ENCODE peak calls at places on chromosomes 7 and 10, in seven cellular contexts. Q, C, L, F, A, K and M are unnamed samples.

GRCh38 chr7:128268233-128268632 is 27.2 kb downstream of the LEP start:
- DNase-seq in K (no peak), F (no peak), A (no peak), L (no peak), Q (no peak), C (no peak), M (no peak)

GRCh38 chr10:34584164-34584563 is 230.9 kb downstream of the PARD3 start:
- DNase-seq in K (no peak), A (no peak), F (no peak), L (no peak), Q (no peak), C (peak; percentile 81), M (no peak)

GRCh38 chr7:125605241-125605640 is 675.6 kb upstream of the POT1 start:
- DNase-seq in A (no peak), K (no peak), C (peak; percentile 60), F (no peak), L (no peak), Q (no peak), M (no peak)

GRCh38 chr10:89992575-89992974 is 291.2 kb downstream of the KIF20B start:
- DNase-seq in A (no peak), F (no peak), Q (no peak), K (no peak), L (no peak), C (no peak), M (no peak)

GRCh38 chr7:17680943-17681351 is 259.3 kb downstream of the SNX13 start:
- DNase-seq in C (peak; percentile 67), Q (no peak), A (no peak), K (no peak), L (no peak), F (peak; percentile 6), M (no peak)

GRCh38 chr10:133260895-133261725 is 15.6 kb downstream of the ADAM8 start:
- DNase-seq in L (no peak), A (no peak), K (no peak), F (peak; percentile 81), C (peak; percentile 22), Q (peak; percentile 63), M (peak; percentile 46)

GRCh38 chr7:28986723-28987122 is 28.6 kb upstream of the TRIL start:
- DNase-seq in Q (no peak), A (no peak), F (no peak), C (peak; percentile 38), K (no peak), L (no peak), M (no peak)

GRCh38 chr7:34939175-34939574 is 98.1 kb downstream of the DPY19L1 start:
- DNase-seq in A (no peak), C (peak; percentile 78), F (no peak), Q (no peak), L (no peak), K (no peak), M (no peak)

GRCh38 chr10:23493711-23494110 is 54.8 kb downstream of the OTUD1 start:
- DNase-seq in A (no peak), Q (peak; percentile 5), C (no peak), L (no peak), F (no peak), K (no peak), M (no peak)

GRCh38 chr10:87518937-87519336 is 14.2 kb downstream of the MINPP1 start:
- DNase-seq in Q (no peak), L (no peak), A (no peak), C (no peak), F (no peak), K (no peak), M (no peak)

GRCh38 chr10:46525177-46525823 is 31.2 kb downstream of the GPRIN2 start:
- DNase-seq in L (no peak), C (peak; percentile 71), K (no peak), F (no peak), A (no peak), Q (no peak), M (peak; percentile 36)